ENCODE peak calls at places on chromosomes 12 and 14, in five cellular contexts. G, R, C, L and H are unnamed samples.
A peak's percentile ranks its signal among the peaks of the same experiment; 100 is the strongest.

GRCh38 chr14:55845963-55846851 is 266.2 kb downstream of the KTN1 start:
- DNase-seq in R (no peak), C (no peak), G (no peak), L (no peak), H (no peak)

GRCh38 chr14:77459072-77459723 is 1.3 kb downstream of the AHSA1 start:
- DNase-seq in C (peak; percentile 83), L (peak; percentile 77), R (no peak), G (peak; percentile 30), H (peak; percentile 56)

GRCh38 chr14:72722201-72722785 is 171.6 kb downstream of the DPF3 start:
- DNase-seq in L (no peak), G (no peak), C (no peak), R (no peak), H (no peak)

GRCh38 chr12:124152733-124153132 is 142.2 kb upstream of the RFLNA start:
- DNase-seq in C (no peak), R (no peak), G (no peak), L (no peak), H (no peak)

GRCh38 chr12:57429473-57430116 is 1.2 kb downstream of the R3HDM2 start:
- DNase-seq in G (no peak), R (no peak), C (no peak), L (peak; percentile 13), H (no peak)

GRCh38 chr12:128026696-128027574 is 240.0 kb upstream of the TMEM132C start:
- DNase-seq in R (peak; percentile 50), L (no peak), G (no peak), C (no peak), H (no peak)

GRCh38 chr12:49881400-49882247 is 22.1 kb downstream of the FAIM2 start:
- DNase-seq in L (no peak), R (no peak), C (no peak), G (no peak), H (no peak)

GRCh38 chr14:72495668-72496067 is 398.2 kb downstream of the DPF3 start:
- DNase-seq in R (no peak), C (no peak), G (no peak), L (peak; percentile 34), H (no peak)

GRCh38 chr12:120713861-120714482 is 3.7 kb downstream of the UNC119B start:
- DNase-seq in G (no peak), L (peak; percentile 82), R (no peak), C (no peak), H (peak; percentile 85)

GRCh38 chr14:91997492-91997891 is 42.4 kb downstream of the TRIP11 start:
- DNase-seq in C (no peak), G (no peak), R (no peak), L (peak; percentile 28), H (no peak)

GRCh38 chr12:47783024-47783755 is 10.2 kb downstream of the SLC48A1 start:
- DNase-seq in C (no peak), L (no peak), R (no peak), G (no peak), H (no peak)

GRCh38 chr12:93167841-93168492 is 209.8 kb upstream of the NUDT4 start:
- DNase-seq in R (no peak), G (peak; percentile 71), C (no peak), L (no peak), H (peak; percentile 40)

GRCh38 chr12:1384910-1385309 is 209.5 kb downstream of the FBXL14 start:
- DNase-seq in G (no peak), L (no peak), C (no peak), R (no peak), H (no peak)

GRCh38 chr12:12715128-12715458 is 2.1 kb upstream of the CDKN1B start:
- DNase-seq in R (no peak), C (no peak), G (no peak), L (no peak), H (no peak)

GRCh38 chr12:100868487-100868886 is 73.9 kb downstream of the ANO4 start:
- DNase-seq in G (no peak), C (no peak), R (no peak), L (peak; percentile 23), H (no peak)

GRCh38 chr12:53235742-53236442 is 3.9 kb upstream of the RARG start:
- DNase-seq in C (no peak), L (no peak), G (no peak), R (no peak), H (no peak)

GRCh38 chr12:131860472-131861260 is 32.5 kb downstream of the MMP17 start:
- DNase-seq in G (no peak), L (peak; percentile 57), C (no peak), R (no peak), H (no peak)

GRCh38 chr14:106308839-106309389 is 782.5 kb downstream of the TMEM121 start:
- DNase-seq in R (peak; percentile 55), G (peak; percentile 84), C (no peak), L (no peak), H (peak; percentile 69)

GRCh38 chr12:541676-542289 is 82.0 kb downstream of the B4GALNT3 start:
- DNase-seq in G (no peak), L (no peak), C (no peak), R (peak; percentile 34), H (no peak)

GRCh38 chr14:64388533-64389243 is 535 bp downstream of the MTHFD1 start:
- DNase-seq in C (no peak), G (no peak), L (peak; percentile 30), R (no peak), H (no peak)

GRCh38 chr12:125331342-125332052 is 266.3 kb downstream of the AACS start:
- DNase-seq in G (peak; percentile 5), R (no peak), C (no peak), L (no peak), H (no peak)

GRCh38 chr12:107352347-107353081 is 259.2 kb upstream of the CRY1 start:
- DNase-seq in L (no peak), R (no peak), C (no peak), G (no peak), H (no peak)

GRCh38 chr14:70640938-70641547 is 673 bp upstream of the TTC9 start:
- DNase-seq in L (peak; percentile 58), G (peak; percentile 82), C (no peak), R (peak; percentile 51), H (peak; percentile 78)

GRCh38 chr12:98464155-98464554 is 51.2 kb upstream of the TMPO start:
- DNase-seq in G (no peak), C (no peak), L (peak; percentile 31), R (no peak), H (no peak)

GRCh38 chr12:116667752-116668151 is 70.1 kb downstream of the SPRING1 start:
- DNase-seq in G (no peak), R (no peak), C (no peak), L (no peak), H (no peak)

GRCh38 chr14:59969319-59969718 is 49.4 kb downstream of the LRRC9 start:
- DNase-seq in R (no peak), C (no peak), L (peak; percentile 64), G (no peak), H (no peak)

GRCh38 chr14:70896981-70897380 is 10.3 kb upstream of the PCNX1 start:
- DNase-seq in C (no peak), G (no peak), R (no peak), L (no peak), H (no peak)

GRCh38 chr12:105641742-105642141 is 311.3 kb downstream of the C12orf75 start:
- DNase-seq in R (no peak), G (no peak), L (peak; percentile 11), C (no peak), H (no peak)

GRCh38 chr12:130031571-130032189 is 127.9 kb upstream of the TMEM132D start:
- DNase-seq in C (peak; percentile 40), L (no peak), G (peak; percentile 20), R (peak; percentile 68), H (peak; percentile 77)

GRCh38 chr12:107903377-107904061 is 129.0 kb downstream of the ASCL4 start:
- DNase-seq in C (no peak), L (no peak), R (peak; percentile 89), G (peak; percentile 93), H (peak; percentile 88)

GRCh38 chr12:101455685-101456084 is 19.5 kb upstream of the SPIC start:
- DNase-seq in L (no peak), G (no peak), R (no peak), C (no peak), H (no peak)

GRCh38 chr14:50967104-50967503 is 22.8 kb upstream of the PYGL start:
- DNase-seq in G (no peak), L (peak; percentile 49), C (no peak), R (no peak), H (no peak)

GRCh38 chr12:76020731-76021672 is 10.6 kb downstream of the PHLDA1 start:
- DNase-seq in L (peak; percentile 99), R (no peak), G (peak; percentile 26), C (no peak), H (no peak)

GRCh38 chr14:89041245-89041585 is 216.8 kb downstream of the TTC8 start:
- DNase-seq in C (no peak), G (no peak), R (peak; percentile 67), L (no peak), H (no peak)

GRCh38 chr12:51238037-51238509 is 553 bp upstream of the DAZAP2 start:
- DNase-seq in R (no peak), C (no peak), G (no peak), L (no peak), H (peak; percentile 35)

GRCh38 chr12:121570467-121571283 is 10.1 kb downstream of the KDM2B start:
- DNase-seq in L (peak; percentile 36), C (no peak), R (no peak), G (no peak), H (peak; percentile 4)

GRCh38 chr14:103749860-103750259 is 34.2 kb downstream of the ZFYVE21 start:
- DNase-seq in R (no peak), C (no peak), G (no peak), L (no peak), H (no peak)

GRCh38 chr12:70110085-70110484 is 133.1 kb upstream of the CNOT2 start:
- DNase-seq in G (no peak), C (no peak), R (no peak), L (no peak), H (no peak)
- TF ChIP-seq CTCF in G (no peak), C (no peak), R (no peak), L (no peak), H (no peak)

GRCh38 chr12:14769462-14769836 is 33.8 kb downstream of the WBP11 start:
- DNase-seq in G (no peak), L (peak; percentile 20), C (no peak), R (peak; percentile 64), H (no peak)
- TF ChIP-seq CTCF in G (peak; percentile 6), L (no peak), C (no peak), R (no peak), H (peak; percentile 34)

GRCh38 chr12:54631988-54632728 is 2.5 kb downstream of the LACRT start:
- DNase-seq in G (no peak), L (no peak), C (no peak), R (no peak), H (no peak)
- TF ChIP-seq CTCF in G (peak; percentile 16), L (no peak), C (no peak), R (no peak), H (no peak)

DNA sequence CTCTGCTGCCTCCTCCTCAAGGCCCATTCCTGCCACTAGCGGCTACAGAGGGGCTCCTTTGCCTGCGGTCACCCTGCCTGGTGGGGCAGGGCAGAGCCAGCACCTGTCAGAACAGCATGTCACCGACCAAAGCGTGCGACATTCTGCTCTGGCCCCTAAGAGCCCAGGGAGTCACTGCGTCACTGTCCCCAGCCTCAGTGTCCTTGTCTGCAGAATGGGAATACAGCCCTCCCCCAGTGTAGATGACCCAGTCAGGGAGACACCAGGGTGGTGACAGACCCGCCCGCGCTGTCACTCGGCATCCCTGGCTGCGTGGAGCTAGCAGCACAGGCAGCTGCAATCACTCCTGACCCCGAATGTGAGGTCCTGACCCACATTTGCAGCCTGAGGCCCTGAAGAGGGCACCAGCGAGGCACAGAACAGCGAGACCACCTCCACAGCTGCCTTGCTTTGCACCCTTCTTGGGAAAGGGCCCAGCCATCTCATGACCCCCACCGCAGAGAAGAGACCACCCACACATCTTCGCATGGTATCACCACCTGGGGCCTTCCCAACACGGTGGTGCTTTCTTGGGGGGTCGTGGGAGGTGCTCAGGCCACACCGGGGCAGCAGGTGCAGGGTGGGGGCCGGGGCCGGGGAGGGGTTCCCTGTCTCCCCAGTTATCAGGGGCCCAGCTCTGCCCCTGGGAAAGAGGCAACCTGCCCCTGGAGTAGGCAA is 2.5 kb downstream of the AHNAK2 start:
- DNase-seq in G (no peak), R (no peak), C (no peak), L (no peak), H (peak; percentile 56)
- TF ChIP-seq CTCF in G (peak; percentile 43), R (no peak), C (no peak), L (peak; percentile 8), H (peak; percentile 67)